ENCODE peak calls at places on chromosomes 12 and 14, in six cellular contexts. X, I, V, K, F and U are unnamed samples.

GRCh38 chr12:122106891-122107660 is 28.5 kb downstream of the MLXIP start:
- DNase-seq in K (no peak), V (no peak), X (no peak), I (no peak), F (no peak), U (no peak)

GRCh38 chr12:459430-460258 is at the start of gene B4GALNT3:
- DNase-seq in I (peak; percentile 45), X (peak; percentile 59), K (peak; percentile 62), V (peak; percentile 54), F (no peak), U (no peak)

GRCh38 chr14:55107766-55108554 is 21.1 kb upstream of the LGALS3 start:
- DNase-seq in F (peak; percentile 81), K (peak; percentile 94), V (peak; percentile 70), I (peak; percentile 93), X (peak; percentile 53), U (peak; percentile 84)

GRCh38 chr14:101480022-101480746 is 81.1 kb upstream of the DIO3 start:
- DNase-seq in I (peak; percentile 15), F (peak; percentile 65), X (no peak), V (no peak), K (no peak), U (no peak)

GRCh38 chr14:79018846-79019245 is 848.7 kb downstream of the NRXN3 start:
- DNase-seq in V (no peak), F (peak; percentile 65), X (no peak), I (no peak), K (no peak), U (no peak)

GRCh38 chr12:54294152-54294913 is 6.5 kb downstream of the NFE2 start:
- DNase-seq in I (no peak), X (peak; percentile 72), V (no peak), K (peak; percentile 82), F (no peak), U (no peak)

GRCh38 chr12:43937947-43938346 is 102.1 kb downstream of the TMEM117 start:
- DNase-seq in K (no peak), F (no peak), V (no peak), X (no peak), I (no peak), U (no peak)

GRCh38 chr12:28802706-28803438 is 346.2 kb upstream of the FAR2 start:
- DNase-seq in X (no peak), I (no peak), V (no peak), F (no peak), K (peak; percentile 81), U (no peak)

GRCh38 chr14:55097894-55098560 is 31.0 kb upstream of the LGALS3 start:
- DNase-seq in F (peak; percentile 83), K (no peak), I (no peak), V (no peak), X (peak; percentile 50), U (no peak)

GRCh38 chr14:60977848-60978247 is 3.0 kb downstream of the TRMT5 start:
- DNase-seq in F (peak; percentile 21), I (no peak), K (no peak), V (no peak), X (no peak), U (no peak)

GRCh38 chr12:106839343-106839742 is 64.9 kb downstream of the RIC8B start:
- DNase-seq in F (no peak), X (no peak), V (no peak), K (no peak), I (no peak), U (no peak)

GRCh38 chr14:75119056-75119455 is 7.8 kb downstream of the NEK9 start:
- DNase-seq in F (no peak), X (no peak), V (no peak), K (no peak), I (no peak), U (no peak)

GRCh38 chr12:40224439-40225291 is at the start of gene LRRK2:
- DNase-seq in F (no peak), V (peak; percentile 68), I (peak; percentile 85), X (peak; percentile 71), K (peak; percentile 92), U (no peak)

GRCh38 chr12:90809941-90810340 is 145.0 kb downstream of the CCER1 start:
- DNase-seq in K (no peak), I (no peak), X (no peak), V (no peak), F (no peak), U (no peak)

GRCh38 chr12:104462325-104462724 is 5.6 kb downstream of the CHST11 start:
- DNase-seq in F (no peak), V (no peak), K (no peak), X (no peak), I (no peak), U (no peak)

GRCh38 chr12:1795221-1795784 is 25.1 kb upstream of the LRTM2 start:
- DNase-seq in X (peak; percentile 41), F (no peak), V (no peak), I (no peak), K (no peak), U (no peak)

GRCh38 chr14:97180304-97181200 is 383.4 kb downstream of the VRK1 start:
- DNase-seq in X (no peak), F (no peak), K (no peak), V (no peak), I (no peak), U (peak; percentile 48)

GRCh38 chr12:103800252-103800771 is 40.7 kb downstream of the NT5DC3 start:
- DNase-seq in I (peak; percentile 70), K (peak; percentile 79), F (peak; percentile 65), X (no peak), V (peak; percentile 12), U (no peak)

GRCh38 chr14:57326253-57326652 is 57.5 kb downstream of the AP5M1 start:
- DNase-seq in I (no peak), K (no peak), X (no peak), F (no peak), V (no peak), U (no peak)

GRCh38 chr12:107361970-107362369 is 268.6 kb upstream of the CRY1 start:
- DNase-seq in X (no peak), V (no peak), I (no peak), F (no peak), K (no peak), U (no peak)

GRCh38 chr12:101863971-101864370 is 13.4 kb upstream of the DRAM1 start:
- DNase-seq in I (no peak), F (no peak), X (no peak), K (no peak), V (no peak), U (no peak)

GRCh38 chr12:109764776-109765492 is 51.3 kb downstream of the FAM222A start:
- DNase-seq in I (peak; percentile 15), K (peak; percentile 33), V (no peak), F (no peak), X (no peak), U (no peak)

GRCh38 chr12:100414756-100415155 is 57.9 kb downstream of the SLC17A8 start:
- DNase-seq in X (no peak), F (no peak), V (no peak), K (no peak), I (no peak), U (no peak)

GRCh38 chr12:68899251-68899771 is 33.7 kb downstream of the CPM start:
- DNase-seq in F (no peak), V (peak; percentile 25), K (no peak), I (peak; percentile 77), X (no peak), U (peak; percentile 62)

GRCh38 chr12:119208626-119209061 is 29.9 kb downstream of the HSPB8 start:
- DNase-seq in V (peak; percentile 8), F (peak; percentile 72), K (peak; percentile 94), X (no peak), I (no peak), U (no peak)

GRCh38 chr14:92886337-92886736 is 36.6 kb upstream of the CHGA start:
- DNase-seq in F (no peak), X (no peak), I (no peak), V (no peak), K (no peak), U (no peak)

GRCh38 chr12:92226036-92226661 is 80.5 kb upstream of the BTG1 start:
- DNase-seq in F (no peak), X (no peak), V (no peak), I (no peak), K (no peak), U (no peak)

GRCh38 chr12:53328043-53328435 is 6.6 kb upstream of the AAAS start:
- DNase-seq in K (peak; percentile 22), V (no peak), I (no peak), F (no peak), X (no peak), U (no peak)

GRCh38 chr12:109277899-109278762 is 31.0 kb downstream of the FOXN4 start:
- DNase-seq in K (no peak), F (peak; percentile 66), X (no peak), I (no peak), V (peak; percentile 23), U (no peak)

GRCh38 chr14:101478096-101478495 is 83.2 kb upstream of the DIO3 start:
- DNase-seq in X (peak; percentile 23), K (no peak), V (no peak), I (peak; percentile 46), F (no peak), U (no peak)

GRCh38 chr12:113162102-113163029 is 12.8 kb downstream of the CFAP73 start:
- DNase-seq in X (no peak), K (no peak), I (no peak), F (peak; percentile 8), V (no peak), U (no peak)
- H3K36me3 ChIP-seq in X (peaks cover 57% of the 10 kb centered on the region), K (peaks cover 98% of the 10 kb centered on the region), I (no peaks in the 10 kb centered on the region), F (peaks cover 4% of the 10 kb centered on the region), V (peaks cover 58% of the 10 kb centered on the region), U (peaks cover 3% of the 10 kb centered on the region)

GRCh38 chr14:77320238-77320935 is at the start of gene POMT2:
- DNase-seq in F (peak; percentile 89), I (peak; percentile 94), X (peak; percentile 95), K (peak; percentile 96), V (peak; percentile 93), U (no peak)
- TF ChIP-seq CTCF in F (peak; percentile 76), I (peak; percentile 58), X (no peak), K (peak; percentile 42), V (peak; percentile 61), U (no peak)

GRCh38 chr12:82203076-82203475 is 155.1 kb downstream of the CCDC59 start:
- DNase-seq in V (no peak), I (no peak), K (no peak), F (no peak), X (no peak), U (no peak)
- H3K4me3 ChIP-seq in V (no peak overlapping the region), I (no peak overlapping the region), K (no peak overlapping the region), F (no peak overlapping the region), X (no peak overlapping the region), U (no peak overlapping the region)

DNA sequence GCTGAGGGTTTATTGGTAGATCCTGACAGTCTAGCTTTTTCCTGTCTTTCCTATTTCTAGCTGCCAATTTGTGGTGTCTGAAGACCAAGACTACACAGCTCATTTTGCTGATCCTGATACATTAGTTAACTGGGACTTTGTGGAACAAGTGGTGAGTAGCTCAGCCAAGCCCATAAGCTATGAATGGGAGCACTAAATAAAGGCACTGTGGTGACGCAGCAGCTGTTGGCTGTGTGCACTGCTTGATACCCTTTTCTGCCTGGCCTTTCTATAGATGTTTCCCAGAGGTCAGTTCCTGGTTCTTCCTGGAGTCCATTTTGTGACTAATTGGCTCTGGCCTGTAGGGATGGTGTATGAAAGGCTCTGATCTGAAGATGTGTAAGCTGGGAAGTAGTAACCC is 20.5 kb downstream of the RNF10 start:
- DNase-seq in I (no peak), X (no peak), V (no peak), K (peak; percentile 70), F (no peak), U (no peak)
- H3K36me3 ChIP-seq in I (peaks cover 2% of the 10 kb centered on the region), X (peaks cover 18% of the 10 kb centered on the region), V (peaks cover 12% of the 10 kb centered on the region), K (peaks cover 83% of the 10 kb centered on the region), F (peaks cover 17% of the 10 kb centered on the region), U (peaks cover 4% of the 10 kb centered on the region)